ENCODE peak calls at places on chromosomes 13 and 19, in four cellular contexts. C is A549, G is HepG2, E is K562. T is an unnamed sample.

GRCh38 chr19:3250675-3251074 is 26.2 kb downstream of the CELF5 start:
- DNase-seq in C (no peak), G (peak), E (peak), T (peak)

GRCh38 chr19:27774827-27775226 is 1438.1 kb downstream of the UQCRFS1 start:
- DNase-seq in C (no peak), G (peak), E (peak), T (peak)

GRCh38 chr13:42266464-42266863 is 5.5 kb upstream of the AKAP11 start:
- DNase-seq in C (no peak), G (no peak), E (no peak), T (no peak)

GRCh38 chr19:33388817-33389573 is 15.5 kb downstream of the CEBPG start:
- DNase-seq in C (no peak), G (no peak), E (no peak), T (no peak)

GRCh38 chr13:76903544-76904162 is 17.4 kb upstream of the KCTD12 start:
- DNase-seq in C (peak), G (peak), E (peak), T (peak)

GRCh38 chr13:92967923-92968322 is 258.7 kb upstream of the GPC6 start:
- DNase-seq in C (no peak), G (peak), E (no peak), T (no peak)

GRCh38 chr19:39765091-39766076 is 13.3 kb upstream of the LEUTX start:
- DNase-seq in C (peak), G (peak), E (peak), T (peak)

GRCh38 chr19:38912600-38913514 is 871 bp upstream of the CCER2 start:
- DNase-seq in C (no peak), G (no peak), E (no peak), T (no peak)

GRCh38 chr19:40921005-40921897 is 39.2 kb upstream of the CYP2A7 start:
- DNase-seq in C (peak), G (peak), E (no peak), T (no peak)

GRCh38 chr13:33279414-33279813 is 6.1 kb downstream of the STARD13 start:
- DNase-seq in C (no peak), G (no peak), E (no peak), T (no peak)
- TF ChIP-seq PHF8 in C (no peak), G (no peak), E (no peak), T (no peak)

GRCh38 chr13:77918391-77919261 is at the start of gene EDNRB:
- DNase-seq in C (peak), G (no peak), E (no peak), T (peak)
- TF ChIP-seq HDAC2 in C (no peak), G (no peak), E (no peak), T (no peak)

DNA sequence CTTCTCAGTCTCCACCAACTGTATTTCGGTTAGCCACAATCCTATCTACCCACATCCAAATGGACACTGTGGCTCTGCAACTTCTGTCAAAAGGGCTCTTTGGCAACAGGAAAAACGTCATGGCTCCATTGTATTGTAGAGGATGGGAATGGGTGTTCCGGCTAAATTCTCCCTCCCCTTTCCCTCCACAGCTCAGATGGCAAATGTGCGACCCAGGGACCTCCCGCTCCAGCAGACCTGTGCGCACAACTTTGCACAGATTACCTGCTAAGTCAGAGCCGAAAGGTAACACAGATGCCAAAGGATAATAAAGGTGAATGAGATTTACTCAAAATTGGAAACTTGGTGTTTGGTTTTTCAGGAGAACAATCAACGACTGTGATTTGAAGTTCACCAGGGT is 948 bp upstream of the KL start:
- DNase-seq in C (no peak), G (no peak), E (no peak), T (no peak)
- TF ChIP-seq PHF8 in C (no peak), G (no peak), E (no peak), T (no peak)

DNA sequence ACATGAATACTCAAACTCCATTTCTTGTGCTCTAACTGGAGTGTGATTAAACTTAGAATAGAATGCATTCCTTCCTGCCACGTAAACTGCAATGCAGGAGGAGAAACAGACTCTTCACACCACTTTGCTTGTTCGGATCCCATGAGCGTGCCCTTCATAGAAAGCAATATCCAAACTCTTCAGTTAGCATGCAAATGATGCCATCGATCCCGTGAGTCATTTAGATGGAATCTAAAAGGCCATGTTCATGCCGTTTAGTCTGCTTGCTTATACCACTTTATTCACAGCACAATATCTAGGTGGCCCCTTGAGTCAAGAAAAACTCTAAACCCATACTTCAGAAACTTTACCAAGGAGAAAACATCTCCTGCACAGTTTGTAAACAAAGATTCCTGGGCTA is 225.8 kb downstream of the OXGR1 start:
- DNase-seq in C (no peak), G (no peak), E (no peak), T (no peak)
- TF ChIP-seq HDAC2 in C (no peak), G (no peak), E (no peak), T (no peak)

DNA sequence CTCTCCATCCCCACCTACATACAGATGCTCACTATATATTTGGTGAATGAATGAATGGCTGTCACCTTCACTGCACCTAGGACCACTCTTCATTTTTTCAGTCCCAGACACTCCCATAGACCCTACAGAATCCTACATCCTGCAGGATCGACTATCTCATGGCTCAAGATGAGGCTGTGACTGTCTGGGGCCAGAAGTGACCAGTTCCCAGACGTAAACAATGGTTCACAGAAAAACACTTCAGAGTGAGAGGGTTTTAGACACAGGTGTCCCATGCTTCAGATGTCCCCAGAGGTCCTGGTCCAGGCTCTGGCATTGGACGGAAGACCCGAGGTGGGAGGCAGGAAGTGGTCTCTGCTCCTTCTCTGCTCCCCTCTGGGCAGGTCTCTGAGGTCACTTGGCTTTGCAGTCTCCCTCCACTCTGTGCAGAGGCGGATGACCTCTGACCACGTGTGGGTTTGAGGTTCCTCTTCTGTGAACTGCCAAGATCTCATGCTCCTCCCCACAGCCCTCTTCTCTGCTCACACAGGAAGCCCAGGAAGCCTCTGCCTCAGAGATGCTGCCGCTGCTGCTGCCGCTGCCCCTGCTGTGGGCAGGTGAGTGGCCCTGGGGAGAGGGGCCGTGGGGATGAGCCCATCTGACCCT is 24.9 kb downstream of the SIGLEC7 start:
- DNase-seq in C (no peak), G (no peak), E (no peak), T (no peak)
- TF ChIP-seq PHF8 in C (no peak), G (no peak), E (no peak), T (no peak)

GRCh38 chr19:50486823-50487515 is 10.3 kb upstream of the GARIN5A start:
- DNase-seq in C (no peak), G (peak), E (peak), T (peak)

GRCh38 chr19:50488795-50489194 is 12.1 kb upstream of the GARIN5A start:
- DNase-seq in C (no peak), G (no peak), E (no peak), T (no peak)

GRCh38 chr19:50482271-50482855 is 5.7 kb upstream of the GARIN5A start:
- DNase-seq in C (no peak), G (no peak), E (no peak), T (no peak)

GRCh38 chr19:50482886-50483285 is 6.2 kb upstream of the GARIN5A start:
- DNase-seq in C (no peak), G (no peak), E (no peak), T (no peak)

GRCh38 chr19:50485284-50485955 is 8.8 kb upstream of the GARIN5A start:
- DNase-seq in C (no peak), G (no peak), E (no peak), T (no peak)
- TF ChIP-seq HDAC2 in C (no peak), G (no peak), E (no peak), T (no peak)

GRCh38 chr13:26111797-26112196 is 60.0 kb upstream of the SHISA2 start:
- DNase-seq in C (no peak), G (no peak), E (no peak), T (no peak)

GRCh38 chr13:26117620-26118019 is 65.8 kb upstream of the SHISA2 start:
- DNase-seq in C (no peak), G (no peak), E (no peak), T (no peak)

DNA sequence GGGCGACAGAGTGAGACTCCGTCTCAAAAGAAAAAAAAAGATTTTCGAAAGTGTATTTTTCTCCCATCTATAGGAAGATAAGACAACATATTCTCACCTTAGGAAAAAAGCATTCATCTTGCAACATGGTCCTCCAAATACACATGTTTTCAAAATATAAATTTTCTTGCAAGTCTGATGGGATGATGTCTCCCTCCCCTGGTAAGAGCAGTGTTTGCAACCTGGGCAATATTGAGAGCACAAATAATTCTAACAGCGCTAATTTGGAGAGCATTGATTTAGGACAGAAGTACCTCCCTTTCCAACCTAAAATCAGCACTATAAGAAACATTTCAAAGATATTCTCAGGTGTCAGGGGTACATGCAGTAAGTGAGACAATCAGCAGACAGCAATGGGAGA is 61.0 kb upstream of the SHISA2 start:
- DNase-seq in C (no peak), G (no peak), E (no peak), T (no peak)
- TF ChIP-seq PHF8 in C (no peak), G (no peak), E (no peak), T (no peak)

T was measured in H1.